ENCODE peak calls at places on chromosome 12, in nine cellular contexts. O is AG10803; A is activated CD8-positive, alpha-beta memory T cell treated with anti-CD3 and anti-CD28 coated beads for 4 hours; S is EL; X is T-helper 17 cell; K is ELF-1; B is left ventricle myocardium inferior; H is activated CD4-positive, alpha-beta T cell treated with anti-CD3 and anti-CD28 coated beads, Interleukin-2, amount 10 ng/mL, durations not matched to agents 7 days and 5 days; F is left kidney. Y is an unnamed sample.

GRCh38 chr12:113697104-113697503 is 225.4 kb upstream of the LHX5 start:
- DNase-seq in O (no peak), A (no peak), S (no peak), X (no peak), K (no peak), B (no peak), H (no peak), F (no peak), Y (no peak)

GRCh38 chr12:13654456-13654855 is 326.9 kb downstream of the GRIN2B start:
- DNase-seq in O (no peak), A (no peak), S (no peak), X (no peak), K (no peak), B (no peak), H (no peak), F (no peak), Y (no peak)

GRCh38 chr12:57299514-57300016 is 48.6 kb upstream of the STAC3 start:
- DNase-seq in O (no peak), A (no peak), S (no peak), X (no peak), K (no peak), B (no peak), H (no peak), F (peak), Y (no peak)

GRCh38 chr12:109385339-109386078 is 37.8 kb downstream of the MYO1H start:
- DNase-seq in O (peak), A (no peak), S (peak), X (no peak), K (peak), B (no peak), H (peak), F (peak), Y (peak)

GRCh38 chr12:46702581-46703344 is 123.0 kb downstream of the SLC38A4 start:
- DNase-seq in O (peak), A (no peak), S (peak), X (no peak), K (peak), B (no peak), H (no peak), F (no peak), Y (no peak)

GRCh38 chr12:22551624-22552023 is 7.3 kb upstream of the C2CD5 start:
- DNase-seq in O (no peak), A (no peak), S (no peak), X (no peak), K (no peak), B (no peak), H (no peak), F (no peak), Y (no peak)

GRCh38 chr12:2958432-2959193 is 584 bp upstream of the TEAD4 start:
- DNase-seq in O (peak), A (no peak), S (peak), X (no peak), K (peak), B (peak), H (no peak), F (peak), Y (peak)

GRCh38 chr12:71592841-71593240 is 70.8 kb downstream of the ZFC3H1 start:
- DNase-seq in O (no peak), A (no peak), S (no peak), X (no peak), K (no peak), B (no peak), H (no peak), F (no peak), Y (no peak)

GRCh38 chr12:122024132-122024785 is 2.6 kb downstream of the BCL7A start:
- DNase-seq in O (no peak), A (no peak), S (no peak), X (no peak), K (no peak), B (no peak), H (no peak), F (peak), Y (no peak)

GRCh38 chr12:53174881-53175491 is 5.5 kb upstream of the ZNF740 start:
- DNase-seq in O (peak), A (no peak), S (peak), X (no peak), K (peak), B (no peak), H (no peak), F (no peak), Y (no peak)

GRCh38 chr12:123744836-123745235 is 17.3 kb upstream of the DNAH10 start:
- DNase-seq in O (no peak), A (no peak), S (no peak), X (no peak), K (no peak), B (no peak), H (no peak), F (peak), Y (no peak)

GRCh38 chr12:62190081-62190480 is 70.1 kb upstream of the USP15 start:
- DNase-seq in O (no peak), A (no peak), S (no peak), X (no peak), K (peak), B (no peak), H (no peak), F (peak), Y (no peak)

GRCh38 chr12:64883264-64884163 is 59.1 kb downstream of the TBC1D30 start:
- DNase-seq in O (no peak), A (no peak), S (no peak), X (no peak), K (peak), B (no peak), H (no peak), F (no peak), Y (no peak)

GRCh38 chr12:114547636-114548035 is 136.3 kb downstream of the TBX3 start:
- DNase-seq in O (no peak), A (no peak), S (no peak), X (no peak), K (no peak), B (no peak), H (no peak), F (no peak), Y (no peak)